ENCODE peak calls at places on chromosome 17, in eight cellular contexts. M, H, P, A, F, S, O and E are unnamed samples.

GRCh38 chr17:46772013-46772878 is 46.2 kb downstream of the WNT3 start:
- DNase-seq in M (peak; percentile 35), H (no peak), P (no peak), A (peak; percentile 21), F (peak; percentile 74), S (peak; percentile 77), O (peak; percentile 38), E (no peak)

GRCh38 chr17:79851461-79851817 is 12.2 kb upstream of the CBX4 start:
- DNase-seq in M (no peak), H (no peak), P (no peak), A (no peak), F (no peak), S (peak; percentile 96), O (no peak), E (no peak)

GRCh38 chr17:57672205-57672632 is 72.9 kb downstream of the CCDC182 start:
- DNase-seq in M (no peak), H (no peak), P (peak; percentile 51), A (peak; percentile 86), F (no peak), S (no peak), O (no peak), E (no peak)

GRCh38 chr17:57987582-57988300 is at the start of gene VEZF1:
- DNase-seq in M (peak; percentile 85), H (peak; percentile 69), P (peak; percentile 44), A (peak; percentile 69), F (peak; percentile 95), S (peak; percentile 41), O (peak; percentile 92), E (peak; percentile 78)

GRCh38 chr17:8430966-8431365 is 4.7 kb upstream of the NDEL1 start:
- DNase-seq in M (peak; percentile 71), H (no peak), P (peak; percentile 22), A (peak; percentile 72), F (peak; percentile 20), S (no peak), O (peak; percentile 71), E (no peak)

GRCh38 chr17:76585048-76585648 is 512 bp downstream of the ST6GALNAC2 start:
- DNase-seq in M (peak; percentile 35), H (no peak), P (no peak), A (no peak), F (peak; percentile 70), S (no peak), O (no peak), E (no peak)

GRCh38 chr17:63774141-63774981 is at the start of gene DDX42:
- DNase-seq in M (peak; percentile 90), H (peak; percentile 84), P (peak; percentile 54), A (peak; percentile 65), F (peak; percentile 95), S (peak; percentile 47), O (peak; percentile 93), E (no peak)

GRCh38 chr17:34656801-34657200 is 77.4 kb downstream of the TMEM132E start:
- DNase-seq in M (no peak), H (no peak), P (no peak), A (no peak), F (no peak), S (no peak), O (no peak), E (no peak)

GRCh38 chr17:62720126-62720850 is 87.8 kb downstream of the MARCHF10 start:
- DNase-seq in M (no peak), H (no peak), P (no peak), A (no peak), F (peak; percentile 33), S (peak; percentile 64), O (no peak), E (no peak)

GRCh38 chr17:63399316-63399715 is 46.8 kb downstream of the CYB561 start:
- DNase-seq in M (no peak), H (no peak), P (peak; percentile 70), A (peak; percentile 84), F (no peak), S (no peak), O (no peak), E (no peak)

GRCh38 chr17:59357219-59357699 is 25.8 kb downstream of the YPEL2 start:
- DNase-seq in M (no peak), H (no peak), P (no peak), A (peak; percentile 80), F (no peak), S (no peak), O (no peak), E (no peak)

GRCh38 chr17:51056813-51057510 is 63.7 kb downstream of the SPAG9 start:
- DNase-seq in M (peak; percentile 24), H (no peak), P (peak; percentile 93), A (peak; percentile 97), F (peak; percentile 68), S (peak; percentile 84), O (no peak), E (no peak)

GRCh38 chr17:43856141-43856540 is 9.2 kb downstream of the CD300LG start:
- DNase-seq in M (no peak), H (no peak), P (no peak), A (no peak), F (no peak), S (no peak), O (no peak), E (no peak)

GRCh38 chr17:50359998-50360461 is 13.0 kb downstream of the MRPL27 start:
- DNase-seq in M (no peak), H (no peak), P (no peak), A (no peak), F (no peak), S (no peak), O (no peak), E (no peak)

GRCh38 chr17:1076299-1076981 is 79.5 kb downstream of the TIMM22 start:
- DNase-seq in M (peak; percentile 7), H (no peak), P (no peak), A (no peak), F (no peak), S (no peak), O (no peak), E (no peak)

GRCh38 chr17:63433746-63434591 is 12.1 kb downstream of the CYB561 start:
- DNase-seq in M (peak; percentile 87), H (no peak), P (peak; percentile 92), A (peak; percentile 98), F (no peak), S (peak; percentile 83), O (peak; percentile 93), E (no peak)

GRCh38 chr17:18377437-18378204 is at the start of gene EVPLL:
- DNase-seq in M (no peak), H (no peak), P (no peak), A (peak; percentile 30), F (no peak), S (peak; percentile 81), O (no peak), E (no peak)

GRCh38 chr17:80586464-80587228 is 42.0 kb downstream of the RPTOR start:
- DNase-seq in M (peak; percentile 30), H (no peak), P (peak; percentile 90), A (no peak), F (no peak), S (no peak), O (no peak), E (no peak)

GRCh38 chr17:910503-911194 is 68.9 kb downstream of the NXN start:
- DNase-seq in M (no peak), H (no peak), P (no peak), A (peak; percentile 94), F (no peak), S (no peak), O (no peak), E (no peak)

GRCh38 chr17:44663095-44663494 is 6.8 kb downstream of the MEIOC start:
- DNase-seq in M (no peak), H (no peak), P (no peak), A (no peak), F (no peak), S (no peak), O (no peak), E (no peak)

GRCh38 chr17:50630524-50631194 is 4.0 kb upstream of the ABCC3 start:
- DNase-seq in M (no peak), H (peak; percentile 56), P (no peak), A (no peak), F (peak; percentile 51), S (peak; percentile 89), O (peak; percentile 43), E (peak; percentile 23)

GRCh38 chr17:74963656-74964055 is 8.9 kb downstream of the HID1 start:
- DNase-seq in M (no peak), H (no peak), P (no peak), A (no peak), F (peak; percentile 35), S (no peak), O (no peak), E (no peak)
- TF ChIP-seq CTCF in M (no peak), H (no peak), P (peak; percentile 10), A (no peak), F (peak; percentile 34), S (peak; percentile 29), O (no peak), E (no peak)

GRCh38 chr17:10384175-10384574 is 11.4 kb upstream of the MYH13 start:
- DNase-seq in M (no peak), H (no peak), P (no peak), A (peak; percentile 16), F (peak; percentile 73), S (no peak), O (no peak), E (no peak)
- TF ChIP-seq CTCF in M (no peak), H (no peak), P (no peak), A (peak; percentile 26), F (peak; percentile 31), S (no peak), O (no peak), E (no peak)

DNA sequence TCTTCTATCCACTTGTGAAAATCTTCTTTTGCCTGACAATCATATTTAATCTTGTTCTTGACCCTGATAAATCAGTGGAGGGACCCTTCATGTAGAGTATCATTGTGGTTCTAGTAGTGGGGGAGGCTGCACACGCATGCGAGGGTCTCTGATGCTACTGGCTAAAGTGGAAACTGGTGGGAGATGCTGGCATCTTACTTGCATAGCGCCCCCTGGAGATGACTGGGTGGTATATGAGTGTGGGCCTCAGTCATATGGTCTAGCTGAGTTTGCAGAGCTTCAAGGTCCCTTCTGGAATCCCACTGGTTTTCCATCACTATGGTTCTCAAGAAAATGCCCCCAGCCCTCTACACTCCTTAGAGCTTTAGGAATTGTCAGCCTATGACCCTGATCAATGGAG is 236.4 kb upstream of the AXIN2 start:
- DNase-seq in M (no peak), H (no peak), P (no peak), A (no peak), F (peak; percentile 74), S (peak; percentile 12), O (no peak), E (no peak)
- TF ChIP-seq CTCF in M (no peak), H (peak; percentile 17), P (no peak), A (no peak), F (peak; percentile 76), S (peak; percentile 67), O (no peak), E (no peak)

GRCh38 chr17:14298221-14298994 is 2.5 kb upstream of the HS3ST3B1 start:
- DNase-seq in M (no peak), H (no peak), P (no peak), A (no peak), F (peak; percentile 72), S (no peak), O (no peak), E (no peak)

GRCh38 chr17:14295676-14296075 is 5.2 kb upstream of the HS3ST3B1 start:
- DNase-seq in M (no peak), H (no peak), P (no peak), A (no peak), F (no peak), S (no peak), O (no peak), E (no peak)

GRCh38 chr17:14299261-14300093 is 1.4 kb upstream of the HS3ST3B1 start:
- DNase-seq in M (peak; percentile 48), H (peak; percentile 33), P (no peak), A (peak; percentile 69), F (peak; percentile 78), S (no peak), O (peak; percentile 61), E (peak; percentile 46)

GRCh38 chr17:14296511-14296910 is 4.4 kb upstream of the HS3ST3B1 start:
- DNase-seq in M (no peak), H (no peak), P (no peak), A (no peak), F (no peak), S (no peak), O (no peak), E (no peak)

GRCh38 chr17:14297161-14297851 is 3.6 kb upstream of the HS3ST3B1 start:
- DNase-seq in M (peak; percentile 55), H (peak; percentile 49), P (no peak), A (peak; percentile 84), F (peak; percentile 86), S (peak; percentile 34), O (peak; percentile 73), E (peak; percentile 37)
- TF ChIP-seq CTCF in M (peak; percentile 17), H (peak; percentile 64), P (peak; percentile 43), A (peak; percentile 37), F (peak; percentile 62), S (peak; percentile 46), O (no peak), E (no peak)